ENCODE peak calls at places on chromosome 19, in nine cellular contexts. S is upper lobe of right lung, W is mammary epithelial cell, P is left ventricle myocardium inferior, M is A549, K is ascending aorta, B is breast epithelium, G is AG04450, Q is heart left ventricle. E is an unnamed sample.

GRCh38 chr19:35882074-35882832 is 13.9 kb downstream of the APLP1 start:
- DNase-seq in M (peak; percentile 87), P (no peak), Q (no peak), S (no peak), G (peak; percentile 61), B (no peak), K (no peak), W (peak; percentile 66), E (no peak)

GRCh38 chr19:2173388-2173787 is 9.7 kb downstream of the DOT1L start:
- DNase-seq in S (no peak), W (no peak), Q (no peak), B (no peak), P (no peak), K (no peak), G (no peak), M (no peak), E (no peak)

GRCh38 chr19:6737284-6737872 is at the start of gene GPR108:
- DNase-seq in B (peak; percentile 99), P (peak; percentile 100), K (peak; percentile 100), W (peak; percentile 100), S (peak; percentile 100), Q (peak; percentile 100), M (peak; percentile 99), G (peak; percentile 100), E (peak; percentile 100)

GRCh38 chr19:14410054-14410774 is 8.9 kb downstream of the DDX39A start:
- DNase-seq in B (no peak), M (no peak), W (no peak), K (no peak), P (no peak), Q (no peak), S (no peak), G (no peak), E (no peak)

GRCh38 chr19:33194884-33195710 is 967 bp downstream of the LRP3 start:
- DNase-seq in P (no peak), Q (no peak), B (no peak), G (no peak), W (no peak), K (no peak), M (peak; percentile 65), S (peak; percentile 69), E (peak; percentile 86)

GRCh38 chr19:29404951-29405727 is 120.7 kb upstream of the VSTM2B start:
- DNase-seq in M (no peak), P (no peak), W (no peak), G (no peak), K (no peak), B (no peak), Q (no peak), S (no peak), E (peak; percentile 66)

GRCh38 chr19:2022289-2022688 is 6.8 kb upstream of the BTBD2 start:
- DNase-seq in Q (no peak), B (no peak), W (no peak), S (no peak), M (no peak), P (no peak), K (no peak), G (no peak), E (no peak)

GRCh38 chr19:39144487-39145071 is 19.0 kb downstream of the PAK4 start:
- DNase-seq in S (no peak), P (no peak), M (no peak), Q (no peak), K (no peak), W (no peak), B (no peak), G (no peak), E (no peak)

GRCh38 chr19:16878181-16878965 is 10.4 kb upstream of the F2RL3 start:
- DNase-seq in G (no peak), M (no peak), B (no peak), K (no peak), Q (no peak), W (no peak), S (no peak), P (no peak), E (no peak)

GRCh38 chr19:37867831-37868230 is 38.6 kb downstream of the WDR87 start:
- DNase-seq in K (no peak), W (peak; percentile 73), M (peak; percentile 52), G (peak; percentile 53), B (no peak), P (no peak), Q (no peak), S (no peak), E (no peak)

GRCh38 chr19:41876847-41877489 is at the start of gene CD79A:
- DNase-seq in S (no peak), Q (no peak), M (no peak), K (no peak), G (no peak), P (no peak), B (no peak), W (no peak), E (no peak)

GRCh38 chr19:18119243-18120105 is 21.9 kb downstream of the MAST3 start:
- DNase-seq in W (peak; percentile 28), S (no peak), K (no peak), G (no peak), M (no peak), B (no peak), P (no peak), Q (no peak), E (no peak)

GRCh38 chr19:40605201-40605971 is 4.2 kb downstream of the LTBP4 start:
- DNase-seq in B (peak; percentile 83), M (peak; percentile 96), K (peak; percentile 83), P (peak; percentile 72), W (peak; percentile 95), S (peak; percentile 92), G (no peak), Q (peak; percentile 65), E (peak; percentile 92)

GRCh38 chr19:3986260-3987041 is 1.2 kb upstream of the EEF2 start:
- DNase-seq in K (no peak), M (peak; percentile 81), Q (peak; percentile 67), B (no peak), W (peak; percentile 65), G (no peak), S (no peak), P (no peak), E (no peak)

GRCh38 chr19:3983936-3984583 is 1.2 kb downstream of the EEF2 start:
- DNase-seq in G (no peak), K (no peak), P (no peak), B (no peak), W (peak; percentile 39), Q (peak; percentile 31), M (peak; percentile 44), S (peak; percentile 74), E (no peak)

GRCh38 chr19:3985643-3986259 is 488 bp upstream of the EEF2 start:
- DNase-seq in W (no peak), B (no peak), K (no peak), G (no peak), M (no peak), P (no peak), Q (no peak), S (no peak), E (no peak)

GRCh38 chr19:3984584-3984907 is 717 bp downstream of the EEF2 start:
- DNase-seq in B (no peak), W (no peak), S (no peak), K (no peak), M (no peak), Q (no peak), P (no peak), G (no peak), E (no peak)

DNA sequence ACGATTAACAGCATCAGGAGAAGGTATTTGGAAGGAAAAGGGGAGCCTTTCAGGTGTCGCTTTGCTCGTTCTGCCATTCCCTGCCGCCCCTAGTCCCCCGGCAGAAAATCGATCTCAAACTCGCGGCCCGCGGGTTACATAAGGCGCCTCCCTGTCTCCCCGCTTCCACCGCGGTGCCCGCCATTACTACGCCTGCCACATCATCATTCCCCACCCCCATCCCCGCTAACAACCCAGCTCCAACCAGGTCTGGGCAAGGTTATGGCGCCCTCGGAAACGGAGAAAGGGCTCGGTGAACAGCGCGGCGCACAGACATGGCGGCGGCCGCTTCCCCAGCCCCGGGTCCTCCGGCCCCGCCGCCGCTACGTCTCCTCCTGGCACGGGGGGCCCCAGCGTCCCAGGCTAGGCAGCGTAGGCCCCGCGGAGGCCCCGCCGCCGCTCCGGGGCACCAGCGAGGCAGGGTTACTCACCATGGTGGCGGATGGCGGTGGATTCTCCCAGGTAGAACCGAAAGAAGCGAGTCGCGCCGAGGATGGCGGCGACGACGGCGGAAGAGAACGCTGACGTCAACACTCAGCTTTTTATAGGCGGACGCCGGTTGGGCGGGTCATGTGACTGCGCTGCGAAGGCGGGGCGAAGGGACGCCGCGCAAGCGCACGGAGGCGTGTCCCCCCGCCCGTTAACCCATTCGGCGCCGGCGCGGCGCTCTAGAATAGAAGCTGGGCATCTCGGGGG is at the start of gene EEF2:
- DNase-seq in G (peak; percentile 86), P (peak; percentile 90), K (peak; percentile 92), S (peak; percentile 93), B (peak; percentile 92), M (peak; percentile 85), Q (peak; percentile 92), W (peak; percentile 79), E (peak; percentile 91)
- TF ChIP-seq CTCF in G (no peak), P (no peak), K (no peak), S (no peak), B (no peak), M (no peak), Q (no peak), W (no peak), E (no peak)

GRCh38 chr19:12194827-12195500 is 32.1 kb downstream of the ZNF136 start:
- DNase-seq in K (peak; percentile 76), Q (peak; percentile 88), S (peak; percentile 90), W (peak; percentile 35), M (no peak), B (peak; percentile 95), P (peak; percentile 87), G (peak; percentile 8), E (peak; percentile 86)
- H3K9me3 ChIP-seq in K (peaks cover 100% of the 10 kb centered on the region), Q (peaks cover 18% of the 10 kb centered on the region), S (peaks cover 28% of the 10 kb centered on the region), W (peaks cover 42% of the 10 kb centered on the region), M (peaks cover 15% of the 10 kb centered on the region), B (peaks cover 69% of the 10 kb centered on the region), P (peaks cover 55% of the 10 kb centered on the region), G (peaks cover 63% of the 10 kb centered on the region), E (peaks cover 78% of the 10 kb centered on the region)

DNA sequence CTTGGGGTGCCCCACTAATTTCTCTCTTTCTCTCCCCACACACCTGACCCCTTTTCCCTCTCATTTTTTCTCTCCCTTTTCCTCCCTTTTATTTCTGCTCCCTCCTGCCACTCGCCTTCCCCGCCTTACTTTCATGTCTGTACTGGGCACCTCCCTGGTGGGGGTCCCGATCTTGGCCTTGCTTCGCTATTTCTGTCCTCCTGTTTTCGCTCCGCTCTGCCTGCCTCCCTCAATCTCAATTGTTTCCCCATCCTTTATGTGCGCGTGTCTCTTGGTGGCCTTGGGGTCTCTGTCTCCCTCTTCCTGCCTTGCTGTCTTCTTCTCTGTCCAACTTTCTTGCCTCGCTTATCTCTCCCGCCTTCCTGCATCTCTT is 3.8 kb downstream of the GRIN2D start:
- DNase-seq in B (no peak), G (no peak), Q (no peak), W (no peak), S (no peak), P (no peak), K (no peak), M (no peak), E (no peak)
- H3K4me3 ChIP-seq in B (no peak overlapping the region), G (no peak overlapping the region), Q (no peak overlapping the region), W (no peak overlapping the region), S (no peak overlapping the region), P (peak overlapping the region; percentile 57), K (no peak overlapping the region), M (peak overlapping the region; percentile 70), E (no peak overlapping the region)

DNA sequence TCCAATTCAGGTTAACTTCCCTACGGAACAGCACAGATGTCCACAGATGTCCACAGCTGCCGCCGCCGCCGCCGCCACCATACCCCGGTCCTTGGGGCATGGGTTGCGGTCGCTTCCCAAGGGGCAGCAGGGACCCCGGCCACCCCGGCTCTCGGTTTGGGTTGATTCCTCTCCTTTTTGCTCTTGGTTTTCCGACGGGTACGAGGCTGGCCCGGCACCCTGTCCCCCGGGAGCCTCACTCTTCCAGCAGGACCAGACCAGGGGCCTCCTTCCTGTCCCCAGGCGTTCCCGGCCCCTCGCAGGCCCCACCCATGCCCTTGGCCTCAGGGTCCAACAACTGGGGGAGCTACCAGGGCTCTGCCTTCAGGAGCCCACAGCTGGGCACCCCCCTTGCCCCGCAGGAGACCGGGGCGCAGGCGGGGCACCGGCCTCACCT is 28.0 kb downstream of the ZBTB7A start:
- DNase-seq in Q (no peak), B (no peak), K (no peak), P (no peak), M (no peak), G (no peak), W (no peak), S (no peak), E (peak; percentile 53)
- TF ChIP-seq CTCF in Q (no peak), B (no peak), K (no peak), P (no peak), M (no peak), G (no peak), W (no peak), S (no peak), E (no peak)

E was measured in left lung.